ENCODE peak calls at places on chromosomes 16 and 17, in eight cellular contexts. N is GM12864; R is testis; B is hypothalamus; D is NCI-H187 treated with DMSO at 0.1 percent for 48 hours; W is cardiac muscle cell; P is GM23248; U is activated CD4-positive, alpha-beta T cell treated with anti-CD3 and anti-CD28 coated beads for 24 hours. F is an unnamed sample.

GRCh38 chr17:74960739-74961342 is 11.7 kb downstream of the HID1 start:
- DNase-seq in N (peak; percentile 52), R (no peak), B (no peak), D (no peak), W (peak; percentile 73), P (peak; percentile 40), U (no peak), F (no peak)

GRCh38 chr16:66422366-66422765 is 4.7 kb upstream of the BEAN1 start:
- DNase-seq in N (no peak), R (no peak), B (no peak), D (no peak), W (no peak), P (no peak), U (no peak), F (no peak)

GRCh38 chr16:66427036-66427446 is at the start of gene BEAN1:
- DNase-seq in N (no peak), R (no peak), B (no peak), D (no peak), W (peak; percentile 71), P (peak; percentile 62), U (no peak), F (no peak)

GRCh38 chr17:65389956-65390355 is 171.5 kb downstream of the AXIN2 start:
- DNase-seq in N (no peak), R (no peak), B (no peak), D (no peak), W (no peak), P (peak; percentile 94), U (no peak), F (peak; percentile 67)

GRCh38 chr16:16030449-16030848 is 81.0 kb downstream of the ABCC1 start:
- DNase-seq in N (no peak), R (no peak), B (no peak), D (no peak), W (no peak), P (no peak), U (no peak), F (no peak)

GRCh38 chr17:44979426-44980273 is 11.5 kb upstream of the C1QL1 start:
- DNase-seq in N (no peak), R (no peak), B (no peak), D (no peak), W (peak; percentile 61), P (no peak), U (no peak), F (no peak)

GRCh38 chr16:57999366-57999970 is 1.0 kb downstream of the ZNF319 start:
- DNase-seq in N (no peak), R (no peak), B (no peak), D (no peak), W (no peak), P (peak; percentile 67), U (no peak), F (no peak)

GRCh38 chr16:10988164-10988803 is 43.9 kb downstream of the CLEC16A start:
- DNase-seq in N (no peak), R (no peak), B (no peak), D (no peak), W (no peak), P (peak; percentile 27), U (peak; percentile 54), F (no peak)

GRCh38 chr17:46911311-46911710 is 11.6 kb upstream of the GOSR2 start:
- DNase-seq in N (no peak), R (no peak), B (no peak), D (no peak), W (no peak), P (no peak), U (no peak), F (no peak)

GRCh38 chr16:28136751-28137434 is 73.4 kb upstream of the GSG1L start:
- DNase-seq in N (no peak), R (peak; percentile 38), B (peak; percentile 17), D (no peak), W (no peak), P (no peak), U (no peak), F (no peak)

GRCh38 chr17:17122781-17123483 is 80.7 kb downstream of the MPRIP start:
- DNase-seq in N (no peak), R (no peak), B (no peak), D (no peak), W (no peak), P (no peak), U (no peak), F (no peak)

GRCh38 chr17:2238432-2239169 is 65.0 kb downstream of the SMG6 start:
- DNase-seq in N (peak; percentile 89), R (no peak), B (peak; percentile 16), D (no peak), W (peak; percentile 90), P (peak; percentile 51), U (no peak), F (no peak)

GRCh38 chr16:85573696-85574641 is 39.2 kb upstream of the GSE1 start:
- DNase-seq in N (no peak), R (peak; percentile 87), B (peak; percentile 52), D (no peak), W (peak; percentile 79), P (peak; percentile 66), U (no peak), F (no peak)

GRCh38 chr16:7013990-7014389 is 318.7 kb upstream of the RBFOX1 start:
- DNase-seq in N (no peak), R (no peak), B (no peak), D (no peak), W (peak; percentile 82), P (peak; percentile 30), U (no peak), F (no peak)

GRCh38 chr16:30112197-30113030 is 923 bp downstream of the GDPD3 start:
- DNase-seq in N (peak; percentile 48), R (peak; percentile 53), B (no peak), D (no peak), W (peak; percentile 20), P (peak; percentile 69), U (peak; percentile 52), F (no peak)

GRCh38 chr17:49887744-49888360 is 40.0 kb upstream of the TAC4 start:
- DNase-seq in N (no peak), R (no peak), B (no peak), D (no peak), W (no peak), P (no peak), U (no peak), F (no peak)

GRCh38 chr16:13429411-13429810 is 490.5 kb upstream of the ERCC4 start:
- DNase-seq in N (no peak), R (no peak), B (no peak), D (no peak), W (no peak), P (no peak), U (no peak), F (peak; percentile 30)

GRCh38 chr16:12568438-12568837 is 235.2 kb downstream of the CPPED1 start:
- DNase-seq in N (no peak), R (no peak), B (no peak), D (no peak), W (no peak), P (no peak), U (no peak), F (no peak)

GRCh38 chr17:49409066-49409465 is 5.6 kb downstream of the PHB1 start:
- DNase-seq in N (no peak), R (no peak), B (no peak), D (no peak), W (no peak), P (no peak), U (no peak), F (no peak)

GRCh38 chr16:67284699-67285646 is 5.6 kb downstream of the PLEKHG4 start:
- DNase-seq in N (no peak), R (peak; percentile 43), B (no peak), D (no peak), W (peak; percentile 61), P (peak; percentile 32), U (no peak), F (no peak)

GRCh38 chr17:66331038-66331816 is 28.8 kb downstream of the PRKCA start:
- DNase-seq in N (no peak), R (no peak), B (no peak), D (no peak), W (no peak), P (no peak), U (no peak), F (no peak)

GRCh38 chr17:79922161-79922569 is 82.9 kb upstream of the CBX4 start:
- DNase-seq in N (no peak), R (no peak), B (no peak), D (no peak), W (no peak), P (peak; percentile 33), U (no peak), F (no peak)

GRCh38 chr17:58271532-58271931 is 9.2 kb downstream of the MPO start:
- DNase-seq in N (no peak), R (no peak), B (no peak), D (no peak), W (no peak), P (no peak), U (no peak), F (no peak)

GRCh38 chr16:78177927-78178326 is 78.5 kb downstream of the WWOX start:
- DNase-seq in N (no peak), R (no peak), B (no peak), D (no peak), W (no peak), P (no peak), U (no peak), F (no peak)

GRCh38 chr17:44267818-44268490 is at the start of gene SLC4A1:
- DNase-seq in N (no peak), R (no peak), B (no peak), D (no peak), W (no peak), P (no peak), U (no peak), F (no peak)